ENCODE peak calls at places on chromosomes 13 and 19, in five cellular contexts. D is pancreas, Q is PC-3, R is neural progenitor cell, S is substantia nigra. B is an unnamed sample.

GRCh38 chr13:112896736-112897602 is 72.0 kb upstream of the MCF2L start:
- DNase-seq in D (peak), Q (no peak), R (no peak), S (no peak), B (no peak)

GRCh38 chr13:21063031-21063430 is 1.6 kb upstream of the LATS2 start:
- DNase-seq in D (no peak), Q (no peak), R (no peak), S (no peak), B (no peak)

GRCh38 chr19:4138445-4138844 is 14.5 kb upstream of the MAP2K2 start:
- DNase-seq in D (no peak), Q (no peak), R (no peak), S (no peak), B (no peak)

GRCh38 chr19:5967994-5968430 is 9.9 kb downstream of the RANBP3 start:
- DNase-seq in D (no peak), Q (peak), R (peak), S (peak), B (peak)

GRCh38 chr13:113361406-113361805 is 2.5 kb downstream of the GRTP1 start:
- DNase-seq in D (no peak), Q (no peak), R (no peak), S (no peak), B (no peak)

GRCh38 chr13:85074543-85075313 is 724.5 kb downstream of the SLITRK6 start:
- DNase-seq in D (no peak), Q (peak), R (no peak), S (no peak), B (peak)

GRCh38 chr13:110301606-110302131 is 5.3 kb downstream of the COL4A1 start:
- DNase-seq in D (no peak), Q (no peak), R (peak), S (no peak), B (no peak)

GRCh38 chr13:21967871-21968270 is 297.0 kb downstream of the FGF9 start:
- DNase-seq in D (no peak), Q (no peak), R (no peak), S (no peak), B (no peak)

GRCh38 chr13:87498681-87499080 is 172.5 kb upstream of the SLITRK5 start:
- DNase-seq in D (no peak), Q (peak), R (peak), S (no peak), B (peak)

GRCh38 chr13:50387124-50387581 is 371.9 kb downstream of the KCNRG start:
- DNase-seq in D (peak), Q (peak), R (peak), S (peak), B (no peak)

GRCh38 chr19:3982701-3983541 is 2.3 kb downstream of the EEF2 start:
- DNase-seq in D (peak), Q (peak), R (no peak), S (no peak), B (peak)

GRCh38 chr13:24348797-24349515 is 39.6 kb downstream of the C1QTNF9 start:
- DNase-seq in D (peak), Q (peak), R (no peak), S (no peak), B (peak)

GRCh38 chr13:83281666-83282065 is 600.6 kb downstream of the SLITRK1 start:
- DNase-seq in D (no peak), Q (no peak), R (no peak), S (no peak), B (no peak)

GRCh38 chr19:41699231-41699967 is 9.0 kb upstream of the CEACAM5 start:
- DNase-seq in D (no peak), Q (no peak), R (no peak), S (no peak), B (peak)

GRCh38 chr13:112182831-112183543 is 116.0 kb downstream of the SOX1 start:
- DNase-seq in D (no peak), Q (no peak), R (no peak), S (no peak), B (peak)

GRCh38 chr19:40466219-40467006 is at the start of gene SPTBN4:
- DNase-seq in D (peak), Q (no peak), R (peak), S (no peak), B (no peak)

GRCh38 chr19:7636691-7637373 is at the start of gene STXBP2:
- DNase-seq in D (peak), Q (peak), R (peak), S (peak), B (peak)

GRCh38 chr19:33868821-33869412 is 72.2 kb downstream of the KCTD15 start:
- DNase-seq in D (no peak), Q (no peak), R (peak), S (peak), B (peak)

GRCh38 chr13:67267136-67267535 is 37.0 kb upstream of the PCDH9 start:
- DNase-seq in D (no peak), Q (no peak), R (no peak), S (no peak), B (no peak)

GRCh38 chr19:47573076-47574026 is at the start of gene ZNF541:
- DNase-seq in D (peak), Q (no peak), R (no peak), S (peak), B (no peak)

GRCh38 chr13:35979378-35979911 is 151.7 kb downstream of the DCLK1 start:
- DNase-seq in D (no peak), Q (peak), R (no peak), S (peak), B (peak)

GRCh38 chr19:42048992-42049391 is 21.0 kb downstream of the GRIK5 start:
- DNase-seq in D (no peak), Q (peak), R (no peak), S (no peak), B (no peak)

GRCh38 chr19:51754770-51755169 is 3.1 kb upstream of the FPR1 start:
- DNase-seq in D (no peak), Q (no peak), R (no peak), S (no peak), B (no peak)

GRCh38 chr13:102097708-102098107 is 304.1 kb downstream of the FGF14 start:
- DNase-seq in D (no peak), Q (no peak), R (no peak), S (no peak), B (no peak)

GRCh38 chr19:2099054-2099501 is 2.4 kb downstream of the IZUMO4 start:
- DNase-seq in D (peak), Q (no peak), R (no peak), S (no peak), B (no peak)

GRCh38 chr19:29956855-29957254 is 14.8 kb downstream of the URI1 start:
- DNase-seq in D (no peak), Q (no peak), R (no peak), S (no peak), B (no peak)

B was measured in MCF 10A.